ENCODE peak calls at places on chromosomes 5 and 9, in four cellular contexts. F, G, Q and I are unnamed samples.

GRCh38 chr5:6713274-6714181 is at the start of gene TENT4A:
- DNase-seq in F (peak), G (peak), Q (no peak), I (no peak)

GRCh38 chr5:136198453-136198852 is 5.5 kb upstream of the SMIM32 start:
- DNase-seq in F (no peak), G (no peak), Q (no peak), I (no peak)

GRCh38 chr9:120481248-120481647 is 98.7 kb downstream of the CDK5RAP2 start:
- DNase-seq in F (no peak), G (no peak), Q (no peak), I (no peak)

GRCh38 chr5:83780681-83781080 is 60.0 kb upstream of the HAPLN1 start:
- DNase-seq in F (no peak), G (no peak), Q (no peak), I (no peak)

GRCh38 chr5:103232393-103232999 is 26.1 kb upstream of the MACIR start:
- DNase-seq in F (no peak), G (no peak), Q (peak), I (no peak)

GRCh38 chr9:72788966-72789365 is 163.9 kb downstream of the ALDH1A1 start:
- DNase-seq in F (no peak), G (no peak), Q (no peak), I (no peak)

GRCh38 chr5:59174248-59174844 is 591.5 kb downstream of the RAB3C start:
- DNase-seq in F (no peak), G (no peak), Q (peak), I (no peak)

GRCh38 chr9:99752710-99753109 is 69.0 kb upstream of the NR4A3 start:
- DNase-seq in F (no peak), G (no peak), Q (peak), I (no peak)

GRCh38 chr5:92222449-92222848 is 839.3 kb upstream of the ARRDC3 start:
- DNase-seq in F (no peak), G (no peak), Q (peak), I (no peak)

GRCh38 chr5:123718238-123718637 is 206.3 kb downstream of the CSNK1G3 start:
- DNase-seq in F (no peak), G (no peak), Q (peak), I (no peak)

GRCh38 chr9:68870049-68870448 is 143.9 kb downstream of the PRKACG start:
- DNase-seq in F (no peak), G (no peak), Q (no peak), I (no peak)

GRCh38 chr5:43659075-43659474 is 56.1 kb downstream of the NNT start:
- DNase-seq in F (no peak), G (no peak), Q (no peak), I (no peak)

GRCh38 chr5:79787448-79787847 is 97.8 kb downstream of the CMYA5 start:
- DNase-seq in F (no peak), G (no peak), Q (no peak), I (no peak)

GRCh38 chr5:91381134-91381773 is 1.9 kb downstream of the ARRDC3 start:
- DNase-seq in F (no peak), G (no peak), Q (no peak), I (no peak)

GRCh38 chr9:80552931-80553330 is 981.2 kb downstream of the TLE4 start:
- DNase-seq in F (no peak), G (no peak), Q (peak), I (no peak)

GRCh38 chr5:32390819-32391591 is 53.5 kb downstream of the ZFR start:
- DNase-seq in F (no peak), G (no peak), Q (peak), I (no peak)
- H3K27ac ChIP-seq in F (peak), G (peak), Q (peak), I (no peak)

GRCh38 chr5:139575313-139575646 is 14.1 kb downstream of the UBE2D2 start:
- DNase-seq in F (no peak), G (no peak), Q (no peak), I (no peak)

GRCh38 chr5:139578348-139578724 is 17.2 kb downstream of the UBE2D2 start:
- DNase-seq in F (no peak), G (no peak), Q (no peak), I (no peak)

GRCh38 chr5:139577689-139578347 is 16.7 kb downstream of the UBE2D2 start:
- DNase-seq in F (no peak), G (no peak), Q (no peak), I (no peak)

GRCh38 chr5:139574641-139575312 is 13.6 kb downstream of the UBE2D2 start:
- DNase-seq in F (no peak), G (no peak), Q (peak), I (no peak)

DNA sequence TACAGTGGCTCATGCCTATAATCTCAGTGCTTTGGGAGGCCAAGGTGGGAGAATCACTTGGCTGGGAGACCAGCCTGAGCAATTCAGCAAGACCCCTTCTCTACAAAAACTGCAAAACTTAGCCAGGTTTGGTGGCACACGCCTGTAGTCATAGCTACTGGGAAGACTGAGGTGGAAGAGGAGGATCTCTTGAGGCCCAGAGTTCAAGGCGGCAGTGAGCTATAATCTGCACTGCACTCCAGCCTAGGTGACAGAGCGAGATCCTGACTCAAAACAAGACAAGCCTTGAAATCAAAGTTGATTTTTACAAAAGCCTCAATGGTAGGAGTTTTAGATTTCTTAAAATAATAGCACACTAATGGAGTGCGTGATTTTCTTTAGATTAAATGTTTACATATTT is 14.6 kb downstream of the UBE2D2 start:
- DNase-seq in F (no peak), G (no peak), Q (no peak), I (no peak)
- H3K27ac ChIP-seq in F (no peak), G (peak), Q (peak), I (no peak)

DNA sequence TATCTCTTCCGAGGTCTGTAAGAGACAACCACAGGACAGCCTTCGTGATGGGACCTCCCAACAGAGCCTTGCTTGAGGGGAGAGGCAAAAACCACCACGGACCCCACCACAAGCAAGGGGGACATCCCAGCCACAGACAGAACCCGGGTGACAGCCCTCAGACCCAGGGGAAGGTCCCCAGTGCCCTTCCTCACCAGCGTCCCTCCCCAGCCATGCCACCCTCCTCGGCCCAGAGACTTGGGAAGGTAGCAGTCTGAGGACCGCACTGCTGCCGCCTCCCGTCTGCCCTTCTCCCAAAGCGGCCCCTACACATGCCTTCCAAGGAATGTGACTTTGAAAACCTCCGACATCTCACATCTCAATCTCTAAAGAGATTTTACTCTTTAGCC is 13.4 kb downstream of the IPPK start:
- DNase-seq in F (no peak), G (no peak), Q (no peak), I (no peak)
- H3K27ac ChIP-seq in F (no peak), G (no peak), Q (no peak), I (no peak)

DNA sequence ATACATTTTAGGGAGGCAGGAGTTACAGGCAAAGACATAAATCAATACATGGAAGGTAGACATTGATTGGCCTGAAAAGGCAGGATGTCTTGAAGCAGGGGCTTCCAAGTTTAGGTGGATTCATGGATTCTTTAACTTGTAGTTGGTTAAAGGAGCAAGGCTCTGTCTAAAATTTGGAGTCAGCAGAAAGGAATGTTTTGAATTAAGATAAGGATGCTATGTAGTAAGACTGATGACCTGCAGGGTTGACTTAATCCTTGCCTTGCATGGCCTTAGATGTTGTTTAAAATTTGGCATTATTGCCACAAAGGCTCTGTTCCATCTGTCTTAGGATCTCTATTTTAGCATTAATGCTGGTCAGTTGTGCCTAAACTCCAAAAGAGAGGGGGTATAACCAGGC is 171.3 kb downstream of the C5orf15 start:
- DNase-seq in F (no peak), G (no peak), Q (no peak), I (no peak)
- H3K27ac ChIP-seq in F (no peak), G (no peak), Q (no peak), I (no peak)

GRCh38 chr5:95771109-95771708 is 40.1 kb downstream of the RHOBTB3 start:
- DNase-seq in F (peak), G (peak), Q (no peak), I (no peak)
- H3K27ac ChIP-seq in F (peak), G (no peak), Q (no peak), I (peak)

DNA sequence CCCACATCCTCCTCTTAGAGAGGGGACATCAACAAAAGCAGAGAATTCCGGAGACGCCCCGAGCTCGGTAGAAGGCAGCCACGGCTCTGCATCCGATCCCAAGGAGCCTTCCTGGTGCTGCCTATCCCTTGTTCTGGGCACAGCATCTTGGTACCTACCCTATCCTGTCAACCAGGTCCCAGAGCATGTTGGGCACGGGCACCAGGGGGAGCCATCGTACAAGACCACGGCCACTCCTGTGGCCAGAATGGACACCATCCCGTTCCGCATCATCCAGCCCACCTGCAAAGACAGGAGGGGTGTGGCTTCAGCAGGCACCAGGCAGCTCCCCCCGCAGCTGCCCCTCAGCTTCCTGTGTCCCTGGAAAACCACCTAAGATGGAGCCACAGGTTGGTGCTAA is 62.7 kb upstream of the ZNF354A start:
- DNase-seq in F (peak), G (no peak), Q (no peak), I (no peak)
- H3K27ac ChIP-seq in F (no peak), G (no peak), Q (no peak), I (no peak)

GRCh38 chr5:149151717-149152116 is 10.4 kb downstream of the ABLIM3 start:
- DNase-seq in F (no peak), G (no peak), Q (peak), I (no peak)

GRCh38 chr5:149152317-149152746 is 11.0 kb downstream of the ABLIM3 start:
- DNase-seq in F (no peak), G (no peak), Q (peak), I (no peak)

GRCh38 chr5:149153751-149154610 is 12.7 kb downstream of the ABLIM3 start:
- DNase-seq in F (no peak), G (peak), Q (peak), I (no peak)

GRCh38 chr5:149154629-149155028 is 13.3 kb downstream of the ABLIM3 start:
- DNase-seq in F (no peak), G (no peak), Q (no peak), I (no peak)

GRCh38 chr5:149153193-149153750 is 12.0 kb downstream of the ABLIM3 start:
- DNase-seq in F (no peak), G (no peak), Q (no peak), I (no peak)
- H3K27ac ChIP-seq in F (peak), G (peak), Q (peak), I (peak)